ENCODE peak calls at places on chromosomes 12 and 14, in eight cellular contexts. R is thoracic aorta, E is HL-60, U is MM.1S, D is astrocyte of the spinal cord, A is AG10803, G is cardiac muscle cell, C is astrocyte. I is an unnamed sample.

GRCh38 chr12:14207946-14208612 is 157.4 kb upstream of the ATF7IP start:
- DNase-seq in A (no peak), D (no peak), U (no peak), G (no peak), C (no peak), R (no peak), E (no peak), I (no peak)

GRCh38 chr14:65103150-65103760 is 938 bp upstream of the MAX start:
- DNase-seq in E (peak; percentile 33), D (no peak), G (peak; percentile 45), U (peak; percentile 12), R (no peak), A (peak; percentile 36), C (no peak), I (peak; percentile 35)

GRCh38 chr12:122969657-122970056 is 3.4 kb upstream of the ABCB9 start:
- DNase-seq in E (no peak), G (no peak), R (no peak), A (no peak), U (no peak), D (no peak), C (no peak), I (no peak)

GRCh38 chr12:110281549-110282342 is 699 bp downstream of the ATP2A2 start:
- DNase-seq in G (peak; percentile 56), R (no peak), U (peak; percentile 50), C (no peak), D (peak; percentile 58), A (peak; percentile 74), E (peak; percentile 67), I (peak; percentile 53)

GRCh38 chr12:53389702-53390101 is 9.7 kb downstream of the SP1 start:
- DNase-seq in U (no peak), E (no peak), R (no peak), G (no peak), A (no peak), D (no peak), C (no peak), I (no peak)

GRCh38 chr12:131738196-131738595 is 27.3 kb downstream of the SFSWAP start:
- DNase-seq in C (no peak), U (no peak), D (no peak), A (no peak), E (no peak), R (no peak), G (no peak), I (no peak)

GRCh38 chr14:105536691-105537579 is 10.6 kb downstream of the TMEM121 start:
- DNase-seq in C (no peak), E (no peak), D (no peak), R (no peak), A (no peak), U (no peak), G (no peak), I (no peak)

GRCh38 chr12:132506730-132507538 is 17.0 kb downstream of the FBRSL1 start:
- DNase-seq in D (peak; percentile 63), G (peak; percentile 92), E (no peak), A (peak; percentile 67), C (peak; percentile 38), U (no peak), R (no peak), I (peak; percentile 88)

GRCh38 chr12:124556896-124557501 is 10.4 kb downstream of the NCOR2 start:
- DNase-seq in G (no peak), C (no peak), U (no peak), E (no peak), R (no peak), D (no peak), A (no peak), I (no peak)

GRCh38 chr12:106418970-106419369 is 61.4 kb downstream of the POLR3B start:
- DNase-seq in U (no peak), E (no peak), D (no peak), C (no peak), G (no peak), R (no peak), A (no peak), I (no peak)

GRCh38 chr12:104115587-104115975 is 22.4 kb downstream of the NFYB start:
- DNase-seq in A (peak; percentile 30), G (no peak), D (no peak), R (no peak), U (no peak), C (no peak), E (no peak), I (no peak)

GRCh38 chr12:75479963-75480461 is 543 bp upstream of the GLIPR1 start:
- DNase-seq in E (no peak), U (peak; percentile 54), C (peak; percentile 92), A (peak; percentile 70), D (peak; percentile 93), G (peak; percentile 69), R (no peak), I (peak; percentile 79)

GRCh38 chr12:116087399-116087798 is 190.1 kb downstream of the MED13L start:
- DNase-seq in C (no peak), U (no peak), A (no peak), R (no peak), E (no peak), G (no peak), D (no peak), I (no peak)

GRCh38 chr12:14777271-14777670 is 26.0 kb downstream of the WBP11 start:
- DNase-seq in E (no peak), R (no peak), C (no peak), A (no peak), U (no peak), D (no peak), G (peak; percentile 29), I (no peak)

GRCh38 chr12:76180401-76181277 is 96.2 kb upstream of the NAP1L1 start:
- DNase-seq in G (no peak), U (no peak), A (no peak), E (no peak), D (no peak), C (no peak), R (no peak), I (no peak)

GRCh38 chr12:132341318-132342050 is 12.1 kb upstream of the GALNT9 start:
- DNase-seq in D (no peak), E (no peak), G (no peak), C (no peak), A (no peak), R (no peak), U (no peak), I (no peak)

GRCh38 chr14:67900188-67900587 is 80.6 kb downstream of the RAD51B start:
- DNase-seq in R (no peak), A (no peak), C (no peak), D (no peak), E (no peak), G (no peak), U (no peak), I (no peak)

GRCh38 chr12:66052988-66053615 is 77.4 kb downstream of the LLPH start:
- DNase-seq in R (no peak), C (no peak), D (no peak), E (no peak), A (no peak), G (no peak), U (peak; percentile 12), I (no peak)

GRCh38 chr14:100889641-100890040 is 13.9 kb downstream of the RTL1 start:
- DNase-seq in C (no peak), R (no peak), A (no peak), D (no peak), U (no peak), E (no peak), G (no peak), I (no peak)

GRCh38 chr12:25718081-25718731 is 165.1 kb upstream of the LMNTD1 start:
- DNase-seq in C (no peak), A (peak; percentile 66), U (no peak), G (no peak), D (no peak), E (no peak), R (no peak), I (no peak)

GRCh38 chr12:104653730-104654328 is 197.1 kb downstream of the CHST11 start:
- DNase-seq in U (no peak), E (no peak), G (no peak), C (no peak), D (no peak), R (no peak), A (no peak), I (no peak)

DNA sequence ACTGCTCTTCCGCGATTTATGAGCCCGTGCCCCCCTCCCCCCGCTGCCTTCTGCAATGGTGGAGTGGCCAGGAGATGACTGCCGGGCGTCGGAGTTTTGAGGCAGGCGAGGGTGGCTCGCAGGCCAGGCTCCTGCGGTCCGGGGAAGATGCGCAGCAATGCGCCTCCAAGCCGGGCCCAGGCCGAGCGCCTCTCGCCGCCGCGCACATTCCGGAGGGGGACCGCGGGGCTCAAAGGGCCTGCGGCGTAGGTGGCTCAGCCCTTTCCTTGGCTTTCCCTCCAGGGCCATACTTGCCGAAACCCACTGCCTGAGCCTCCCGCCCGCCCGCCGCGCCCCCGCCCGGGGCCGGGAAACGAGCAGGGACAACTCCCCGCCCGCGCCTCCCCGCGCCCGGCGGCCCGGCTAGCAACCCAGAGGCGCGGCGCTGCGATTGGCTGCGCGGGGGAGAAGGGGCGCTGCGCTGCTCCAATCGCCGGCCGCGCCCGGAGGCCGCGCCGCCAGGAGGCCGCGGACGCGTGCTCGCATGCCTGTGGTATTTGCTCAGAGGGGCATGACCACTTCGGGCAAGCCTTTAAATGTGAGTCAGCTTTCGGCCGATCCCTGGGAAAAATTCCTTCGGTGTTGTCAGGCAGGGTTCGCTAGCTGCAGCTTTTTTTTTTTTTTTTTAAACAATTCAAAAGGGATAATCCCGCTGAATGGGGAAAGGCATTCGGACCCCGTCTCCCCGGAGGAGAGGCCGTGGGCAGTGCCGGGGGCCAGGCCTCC is 157.9 kb upstream of the PARP11 start:
- DNase-seq in U (peak; percentile 74), D (peak; percentile 97), G (peak; percentile 98), E (peak; percentile 37), R (peak; percentile 70), C (peak; percentile 97), A (peak; percentile 98), I (peak; percentile 99)
- H3K4me3 ChIP-seq in U (peak overlapping the region; percentile 32), D (peak overlapping the region; percentile 24), G (peak overlapping the region; percentile 20), E (peak overlapping the region; percentile 35), R (peak overlapping the region; percentile 71), C (peak overlapping the region; percentile 51), A (peak overlapping the region; percentile 53), I (peak overlapping the region; percentile 49)

GRCh38 chr12:20950248-20950647 is 139.7 kb downstream of the SLCO1B3 start:
- DNase-seq in D (peak; percentile 44), U (peak; percentile 61), R (no peak), A (no peak), G (peak; percentile 15), C (no peak), E (peak; percentile 2), I (peak; percentile 68)
- TF ChIP-seq CTCF in D (peak; percentile 43), U (peak; percentile 69), R (peak; percentile 36), A (peak; percentile 30), G (peak; percentile 22), C (peak; percentile 46), E (peak; percentile 46), I (peak; percentile 71)

GRCh38 chr14:95265106-95266094 is 54.3 kb downstream of the CLMN start:
- DNase-seq in C (peak; percentile 99), R (peak; percentile 16), U (peak; percentile 66), G (peak; percentile 93), D (peak; percentile 96), A (peak; percentile 94), E (peak; percentile 52), I (peak; percentile 96)
- H3K4me3 ChIP-seq in C (no peak overlapping the region), R (no peak overlapping the region), U (peak overlapping the region; percentile 37), G (no peak overlapping the region), D (no peak overlapping the region), A (no peak overlapping the region), E (no peak overlapping the region), I (no peak overlapping the region)

DNA sequence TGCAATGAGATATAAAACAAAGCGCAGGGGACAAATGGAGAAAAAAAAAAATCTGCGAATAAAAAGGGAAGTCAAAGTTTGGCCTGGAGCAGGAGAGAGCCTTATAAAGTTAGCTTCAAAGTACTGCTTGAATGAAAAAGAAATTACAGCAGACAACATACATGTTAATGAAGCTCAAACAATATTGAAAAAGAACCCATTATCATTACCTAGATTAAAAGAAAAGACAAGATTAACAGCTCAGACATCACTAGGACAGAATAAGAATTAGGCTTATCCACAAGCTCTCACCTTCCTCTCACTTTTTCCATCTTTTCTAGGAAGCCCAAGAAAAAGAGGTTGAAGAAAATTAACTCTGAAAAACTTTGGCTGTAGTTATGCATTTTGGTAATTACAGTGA is 503.5 kb downstream of the ETNK1 start:
- DNase-seq in R (no peak), C (no peak), D (no peak), E (no peak), A (no peak), G (no peak), U (no peak), I (no peak)
- TF ChIP-seq CTCF in R (no peak), C (no peak), D (no peak), E (no peak), A (no peak), G (no peak), U (no peak), I (no peak)